ENCODE peak calls at places on chromosomes 1 and 21, in four cellular contexts. A is GM10248, R is tibial nerve, J is AG04449. D is an unnamed sample.

GRCh38 chr1:194102607-194103006 is 916.2 kb upstream of the B3GALT2 start:
- DNase-seq in R (no peak), J (no peak), A (no peak), D (no peak)

GRCh38 chr1:205577874-205578658 is 53.7 kb downstream of the ELK4 start:
- DNase-seq in R (no peak), J (no peak), A (no peak), D (no peak)

GRCh38 chr1:32881291-32881690 is 5.0 kb upstream of the HPCA start:
- DNase-seq in J (no peak), R (no peak), A (no peak), D (no peak)

GRCh38 chr21:16811011-16811410 is 701.8 kb upstream of the CXADR start:
- DNase-seq in A (no peak), J (no peak), R (no peak), D (no peak)

GRCh38 chr1:196774603-196775002 is at the start of gene CFHR3:
- DNase-seq in R (no peak), J (no peak), A (no peak), D (no peak)

GRCh38 chr1:219066631-219067349 is 106.9 kb upstream of the LYPLAL1 start:
- DNase-seq in J (peak; percentile 31), R (no peak), A (no peak), D (no peak)

GRCh38 chr1:211648980-211649934 is 26.2 kb downstream of the NEK2 start:
- DNase-seq in R (no peak), J (no peak), A (peak; percentile 74), D (peak; percentile 73)

GRCh38 chr1:207314836-207315235 is 6.6 kb upstream of the CD55 start:
- DNase-seq in R (no peak), J (no peak), A (no peak), D (no peak)

GRCh38 chr1:84479998-84480397 is 932 bp downstream of the RPF1 start:
- DNase-seq in A (no peak), J (no peak), R (no peak), D (peak; percentile 21)

GRCh38 chr1:117267232-117267774 is 56.6 kb upstream of the VTCN1 start:
- DNase-seq in J (no peak), R (no peak), A (no peak), D (no peak)

GRCh38 chr1:43327549-43328292 is 9.9 kb upstream of the MPL start:
- DNase-seq in J (no peak), A (no peak), R (no peak), D (no peak)

GRCh38 chr1:181423301-181423918 is 59.9 kb upstream of the CACNA1E start:
- DNase-seq in A (peak; percentile 50), J (no peak), R (no peak), D (peak; percentile 57)

GRCh38 chr1:110176299-110176956 is 26.1 kb downstream of the SLC6A17 start:
- DNase-seq in J (no peak), R (no peak), A (no peak), D (no peak)

GRCh38 chr1:212118167-212118871 is 82.8 kb downstream of the DTL start:
- DNase-seq in R (no peak), A (no peak), J (no peak), D (no peak)

GRCh38 chr1:145972580-145972979 is 8.1 kb downstream of the POLR3GL start:
- DNase-seq in A (no peak), J (no peak), R (no peak), D (no peak)

GRCh38 chr1:244645890-244646289 is 7.0 kb upstream of the DESI2 start:
- DNase-seq in J (no peak), A (no peak), R (no peak), D (no peak)

GRCh38 chr1:162133566-162133965 is 64.1 kb downstream of the NOS1AP start:
- DNase-seq in R (no peak), J (no peak), A (no peak), D (no peak)

GRCh38 chr1:170586321-170586855 is 54.4 kb downstream of the GORAB start:
- DNase-seq in J (no peak), A (no peak), R (no peak), D (no peak)

GRCh38 chr1:9737057-9737456 is 85.5 kb downstream of the PIK3CD start:
- DNase-seq in R (no peak), A (no peak), J (no peak), D (no peak)

GRCh38 chr1:225907341-225907740 is 16.7 kb downstream of the PYCR2 start:
- DNase-seq in A (no peak), R (no peak), J (no peak), D (no peak)

GRCh38 chr1:8986814-8987190 is 39.4 kb downstream of the SLC2A7 start:
- DNase-seq in A (no peak), R (no peak), J (no peak), D (no peak)

GRCh38 chr1:43171312-43171875 is 696 bp downstream of the EBNA1BP2 start:
- DNase-seq in A (no peak), R (no peak), J (no peak), D (peak; percentile 18)

GRCh38 chr1:199403421-199404116 is 623.9 kb upstream of the NR5A2 start:
- DNase-seq in A (no peak), R (no peak), J (peak; percentile 81), D (no peak)

GRCh38 chr1:197618065-197618464 is 157.2 kb downstream of the DENND1B start:
- DNase-seq in A (no peak), J (no peak), R (no peak), D (no peak)

GRCh38 chr1:151287767-151288500 is 5.8 kb downstream of the ZNF687 start:
- DNase-seq in R (no peak), A (no peak), J (no peak), D (no peak)

GRCh38 chr1:193707271-193708015 is 521.0 kb upstream of the B3GALT2 start:
- DNase-seq in J (no peak), A (no peak), R (no peak), D (no peak)

GRCh38 chr1:107477233-107477632 is 336.4 kb downstream of the NTNG1 start:
- DNase-seq in R (no peak), A (no peak), J (no peak), D (peak; percentile 23)

GRCh38 chr1:228906461-228906860 is 171.2 kb downstream of the RHOU start:
- DNase-seq in R (no peak), J (no peak), A (no peak), D (no peak)

DNA sequence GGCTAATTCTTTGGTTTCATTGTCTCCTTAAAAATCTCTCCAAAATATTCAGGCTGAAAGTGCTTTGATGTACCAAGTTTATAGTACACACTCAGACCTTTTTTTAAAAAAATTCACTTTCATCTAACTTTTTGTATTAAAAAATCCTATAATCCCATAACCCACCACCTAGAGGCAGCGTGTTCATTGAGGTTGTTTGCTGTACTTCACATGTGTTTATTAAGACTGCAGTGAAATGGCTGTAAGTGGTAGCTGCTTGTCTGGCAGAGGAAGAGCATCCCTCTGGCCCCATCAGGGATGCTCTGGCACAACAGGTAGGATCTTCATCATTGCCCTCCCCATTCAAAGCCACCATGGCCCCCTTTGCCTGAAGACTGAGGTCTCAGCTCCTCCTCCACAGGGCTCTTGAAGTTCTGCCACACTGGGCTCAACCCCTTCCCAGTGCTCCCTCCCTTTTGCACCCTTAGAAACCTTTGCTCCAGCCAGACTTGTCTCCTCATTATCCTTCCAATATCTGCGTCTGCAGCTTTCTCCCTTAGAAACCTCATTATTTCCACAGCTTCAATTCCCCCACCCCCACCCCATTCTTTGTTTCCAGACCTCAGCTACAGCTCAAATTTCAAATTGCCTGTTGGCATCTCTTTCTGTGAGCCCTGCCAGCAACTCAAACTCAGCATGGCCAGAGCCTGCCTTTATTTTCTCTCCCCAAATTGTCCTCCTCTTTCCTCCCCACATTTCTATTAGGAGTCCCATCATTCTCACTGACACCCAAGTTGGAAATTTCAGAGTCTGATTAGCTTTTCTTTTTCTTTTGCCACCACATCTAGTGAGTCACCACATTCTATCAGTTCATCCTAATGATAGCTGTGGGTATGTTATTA is 369.6 kb upstream of the USP24 start:
- DNase-seq in R (no peak), J (no peak), A (no peak), D (no peak)
- TF ChIP-seq CTCF in R (no peak), J (no peak), A (no peak), D (no peak)

DNA sequence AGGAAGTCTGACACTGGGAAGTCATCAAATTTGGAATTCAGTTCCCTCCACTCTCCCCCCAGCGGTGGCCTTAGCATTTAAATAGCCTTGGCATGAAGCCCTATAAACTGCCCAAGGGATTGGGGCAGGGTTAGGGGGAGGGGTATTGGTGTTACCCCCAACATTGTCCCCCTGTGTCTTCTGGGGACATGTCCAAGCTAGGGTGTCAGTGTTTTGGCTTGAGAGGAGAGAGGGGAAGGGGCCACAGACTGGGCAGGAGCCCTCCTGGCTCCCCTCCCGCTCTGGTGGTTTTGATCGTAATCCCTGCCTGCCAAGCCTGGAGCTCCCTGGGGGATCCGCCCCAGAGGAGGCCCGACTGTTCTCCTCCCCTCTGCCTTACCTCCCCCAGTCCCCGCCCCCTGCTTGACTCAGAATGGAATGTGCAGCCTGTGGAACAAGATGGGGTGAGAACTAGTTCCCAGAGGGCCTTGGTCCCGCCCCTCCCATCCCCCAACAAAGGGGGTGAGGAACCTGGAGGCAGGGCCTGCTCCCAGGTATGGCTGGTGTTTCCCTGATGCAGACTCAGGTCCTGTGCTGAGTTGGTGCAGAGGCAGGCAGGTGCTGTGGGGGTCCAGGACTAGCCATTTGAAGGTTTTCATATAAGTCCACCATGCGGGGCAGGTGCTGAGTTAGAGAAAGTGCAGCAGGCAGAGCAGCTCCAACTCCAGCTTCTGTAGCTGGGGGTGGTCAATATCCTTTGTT is 7.4 kb downstream of the SOX13 start:
- DNase-seq in J (no peak), A (no peak), R (peak; percentile 65), D (no peak)
- TF ChIP-seq CTCF in J (no peak), A (no peak), R (no peak), D (no peak)

DNA sequence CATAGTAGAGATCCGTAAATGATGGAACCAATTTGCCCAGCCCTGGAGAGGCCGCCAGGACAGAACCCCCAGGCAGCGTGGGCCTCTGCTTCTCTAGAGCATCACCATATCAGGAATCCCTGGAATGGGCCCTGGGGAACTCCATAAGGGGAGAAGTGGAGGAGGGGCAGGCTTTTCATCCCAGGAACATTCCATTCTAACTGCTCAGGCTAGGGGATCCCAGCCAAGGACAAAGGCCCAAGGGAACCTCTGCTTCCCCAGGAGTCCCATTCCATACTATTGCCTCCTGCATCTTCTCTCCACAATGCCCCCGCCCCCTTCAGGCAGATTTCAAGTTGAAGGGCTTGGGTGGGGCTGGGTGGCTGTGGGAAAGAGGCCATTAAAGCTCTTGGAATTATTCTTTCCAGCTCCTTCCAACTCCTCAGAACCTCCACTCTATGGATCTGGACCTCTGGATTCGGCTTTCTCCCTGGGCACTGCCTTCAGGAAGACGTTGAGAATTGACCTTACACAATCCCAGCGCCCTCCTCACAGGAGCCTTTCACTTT is 6.0 kb downstream of the TRNP1 start:
- DNase-seq in A (no peak), J (peak; percentile 96), R (peak; percentile 50), D (no peak)
- TF ChIP-seq CTCF in A (no peak), J (peak; percentile 22), R (no peak), D (no peak)

DNA sequence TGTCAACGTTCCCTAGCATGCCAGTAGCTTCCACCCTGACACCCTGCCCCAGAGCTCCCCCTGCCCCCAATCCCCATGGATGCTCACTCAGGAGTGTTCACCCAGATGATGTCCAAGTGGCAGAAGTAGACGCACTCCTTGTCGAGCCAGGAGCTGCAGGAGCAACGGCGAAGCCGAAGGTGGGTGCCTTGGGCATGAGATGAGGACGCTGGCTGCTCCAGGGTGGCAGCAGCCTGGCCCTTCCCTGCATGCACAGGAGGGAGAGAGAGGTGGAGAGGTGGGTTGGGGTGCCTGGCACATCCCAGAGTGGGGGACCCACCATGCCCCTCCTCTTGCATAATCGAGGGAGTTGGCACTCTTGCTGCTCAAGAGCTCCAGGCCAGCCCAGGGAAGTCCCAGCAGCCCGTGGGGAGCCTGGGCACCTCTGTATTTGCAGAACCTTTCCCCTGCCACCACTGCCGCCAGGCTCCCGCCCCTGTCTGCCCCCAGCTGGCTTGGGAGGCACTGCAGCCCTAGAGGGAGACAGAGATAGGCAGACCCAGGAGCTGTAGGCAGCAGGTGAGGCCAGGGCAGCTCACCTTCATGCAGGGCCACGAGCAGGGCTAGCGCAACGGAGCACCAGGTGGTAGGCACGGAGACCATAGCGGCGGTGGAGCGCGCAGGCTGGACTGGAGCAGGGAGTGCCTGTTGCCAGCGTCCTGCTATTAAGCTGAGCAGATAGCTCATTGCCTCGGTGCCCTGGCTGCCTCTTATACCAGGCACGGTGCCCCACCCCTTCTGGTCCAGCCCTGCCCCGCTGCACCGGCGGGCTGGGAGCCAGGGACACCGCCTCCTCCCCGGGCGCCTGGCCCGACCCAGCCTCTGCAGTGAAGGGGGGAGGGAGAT is at the start of gene EDN2:
- DNase-seq in R (no peak), A (no peak), J (no peak), D (no peak)
- TF ChIP-seq CTCF in R (peak; percentile 17), A (peak; percentile 29), J (peak; percentile 24), D (peak; percentile 12)